ENCODE peak calls at places on chromosomes 16 and 17, in four cellular contexts. One of them, this sample, is unnamed.

GRCh38 chr16:4217246-4218131 is 24.4 kb downstream of the SRL start:
- DNase-seq in transverse colon: peak
- DNase-seq in thyroid gland: peak
- DNase-seq in GM12865: no peak
- DNase-seq in this sample: peak

GRCh38 chr17:27339836-27340550 is 46.1 kb downstream of the WSB1 start:
- DNase-seq in transverse colon: no peak
- DNase-seq in thyroid gland: no peak
- DNase-seq in GM12865: peak
- DNase-seq in this sample: no peak

GRCh38 chr17:43521389-43521788 is 24.8 kb downstream of the ETV4 start:
- DNase-seq in transverse colon: no peak
- DNase-seq in thyroid gland: no peak
- DNase-seq in GM12865: no peak
- DNase-seq in this sample: no peak

GRCh38 chr16:54275956-54276355 is 10.6 kb downstream of the IRX3 start:
- DNase-seq in transverse colon: no peak
- DNase-seq in thyroid gland: peak
- DNase-seq in GM12865: no peak
- DNase-seq in this sample: no peak

GRCh38 chr17:65560628-65561371 is 648 bp downstream of the AXIN2 start:
- DNase-seq in transverse colon: peak
- DNase-seq in thyroid gland: peak
- DNase-seq in GM12865: peak
- DNase-seq in this sample: peak

GRCh38 chr17:56521439-56522141 is 71.9 kb upstream of the NOG start:
- DNase-seq in transverse colon: no peak
- DNase-seq in thyroid gland: no peak
- DNase-seq in GM12865: no peak
- DNase-seq in this sample: no peak

GRCh38 chr16:47150067-47150466 is 6.3 kb upstream of the NETO2 start:
- DNase-seq in transverse colon: no peak
- DNase-seq in thyroid gland: no peak
- DNase-seq in GM12865: no peak
- DNase-seq in this sample: no peak

GRCh38 chr17:54840885-54841614 is 59.6 kb upstream of the TOM1L1 start:
- DNase-seq in transverse colon: no peak
- DNase-seq in thyroid gland: no peak
- DNase-seq in GM12865: no peak
- DNase-seq in this sample: no peak

GRCh38 chr16:17515421-17516210 is 44.9 kb upstream of the XYLT1 start:
- DNase-seq in transverse colon: no peak
- DNase-seq in thyroid gland: no peak
- DNase-seq in GM12865: no peak
- DNase-seq in this sample: no peak

GRCh38 chr16:8241408-8241807 is 348.9 kb downstream of the TMEM114 start:
- DNase-seq in transverse colon: peak
- DNase-seq in thyroid gland: no peak
- DNase-seq in GM12865: no peak
- DNase-seq in this sample: no peak

GRCh38 chr17:3316836-3317235 is 18.7 kb upstream of the OR3A1 start:
- DNase-seq in transverse colon: no peak
- DNase-seq in thyroid gland: no peak
- DNase-seq in GM12865: no peak
- DNase-seq in this sample: no peak

DNA sequence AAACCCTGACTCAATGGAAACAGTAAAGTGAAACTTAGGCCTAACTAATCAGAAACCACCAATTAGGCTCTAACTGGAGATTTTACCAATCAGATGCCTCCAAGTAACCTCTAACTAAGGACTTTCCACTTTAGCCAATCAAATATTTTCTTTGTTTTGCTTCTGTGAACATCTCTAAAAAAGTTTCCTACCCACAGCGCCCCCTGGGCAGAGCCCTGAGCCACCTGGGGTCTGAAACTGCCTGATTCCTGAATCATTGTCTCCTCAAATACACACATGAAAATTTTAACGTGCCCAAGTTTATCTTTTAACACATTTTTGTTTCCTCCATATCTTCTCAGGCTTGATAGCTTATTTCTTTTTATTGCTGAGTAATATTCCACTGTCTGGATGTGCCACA is 19.0 kb downstream of the ADAD2 start:
- DNase-seq in transverse colon: no peak
- DNase-seq in thyroid gland: no peak
- DNase-seq in GM12865: no peak
- DNase-seq in this sample: no peak
- TF ChIP-seq CTCF in transverse colon: no peak
- TF ChIP-seq CTCF in thyroid gland: no peak
- TF ChIP-seq CTCF in GM12865: no peak
- TF ChIP-seq CTCF in this sample: no peak

GRCh38 chr16:86317617-86318021 is 192.7 kb upstream of the FOXF1 start:
- DNase-seq in transverse colon: no peak
- DNase-seq in thyroid gland: no peak
- DNase-seq in GM12865: no peak
- DNase-seq in this sample: no peak

GRCh38 chr16:86319871-86320270 is 190.5 kb upstream of the FOXF1 start:
- DNase-seq in transverse colon: no peak
- DNase-seq in thyroid gland: no peak
- DNase-seq in GM12865: no peak
- DNase-seq in this sample: no peak

GRCh38 chr16:86314402-86315025 is 195.8 kb upstream of the FOXF1 start:
- DNase-seq in transverse colon: no peak
- DNase-seq in thyroid gland: no peak
- DNase-seq in GM12865: no peak
- DNase-seq in this sample: no peak

GRCh38 chr16:86318119-86318518 is 192.2 kb upstream of the FOXF1 start:
- DNase-seq in transverse colon: no peak
- DNase-seq in thyroid gland: no peak
- DNase-seq in GM12865: no peak
- DNase-seq in this sample: no peak

DNA sequence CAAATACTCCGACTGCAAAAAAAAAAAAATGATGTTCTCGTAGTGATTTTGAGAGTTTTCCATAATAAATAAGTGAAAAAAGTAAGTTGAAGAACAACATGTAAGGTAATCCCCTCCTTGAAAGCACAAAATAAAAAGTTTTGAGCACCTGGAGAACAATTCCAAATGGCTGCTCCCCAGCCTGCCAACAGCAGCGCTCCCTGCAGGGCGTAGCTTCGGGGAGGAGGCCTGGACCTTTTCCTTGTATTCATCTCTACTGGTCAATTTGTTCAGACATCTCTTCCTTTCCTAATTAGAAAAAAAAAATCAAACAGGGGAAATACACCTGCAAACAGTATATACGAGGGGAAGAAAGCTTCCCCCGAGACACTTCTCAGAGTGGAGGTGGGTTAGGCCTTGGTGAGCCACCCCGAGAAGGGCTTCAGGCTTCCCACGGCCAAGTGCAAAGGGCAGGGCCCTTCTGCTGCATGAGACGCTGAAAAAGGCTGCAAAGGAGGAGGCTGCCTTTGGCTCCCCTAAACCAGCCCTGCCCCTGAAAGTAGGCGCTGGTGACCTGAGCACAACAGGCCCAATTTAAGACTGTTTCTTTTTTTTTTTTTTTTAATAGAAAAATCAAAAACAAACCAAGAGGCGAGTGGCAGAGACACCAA is 193.2 kb upstream of the FOXF1 start:
- DNase-seq in transverse colon: no peak
- DNase-seq in thyroid gland: no peak
- DNase-seq in GM12865: no peak
- DNase-seq in this sample: no peak
- TF ChIP-seq CTCF in transverse colon: no peak
- TF ChIP-seq CTCF in thyroid gland: no peak
- TF ChIP-seq CTCF in GM12865: no peak
- TF ChIP-seq CTCF in this sample: no peak

GRCh38 chr16:82881517-82881916 is 254.7 kb downstream of the CDH13 start:
- DNase-seq in transverse colon: no peak
- DNase-seq in thyroid gland: no peak
- DNase-seq in GM12865: no peak
- DNase-seq in this sample: no peak
- TF ChIP-seq CTCF in transverse colon: no peak
- TF ChIP-seq CTCF in thyroid gland: no peak
- TF ChIP-seq CTCF in GM12865: no peak
- TF ChIP-seq CTCF in this sample: no peak

DNA sequence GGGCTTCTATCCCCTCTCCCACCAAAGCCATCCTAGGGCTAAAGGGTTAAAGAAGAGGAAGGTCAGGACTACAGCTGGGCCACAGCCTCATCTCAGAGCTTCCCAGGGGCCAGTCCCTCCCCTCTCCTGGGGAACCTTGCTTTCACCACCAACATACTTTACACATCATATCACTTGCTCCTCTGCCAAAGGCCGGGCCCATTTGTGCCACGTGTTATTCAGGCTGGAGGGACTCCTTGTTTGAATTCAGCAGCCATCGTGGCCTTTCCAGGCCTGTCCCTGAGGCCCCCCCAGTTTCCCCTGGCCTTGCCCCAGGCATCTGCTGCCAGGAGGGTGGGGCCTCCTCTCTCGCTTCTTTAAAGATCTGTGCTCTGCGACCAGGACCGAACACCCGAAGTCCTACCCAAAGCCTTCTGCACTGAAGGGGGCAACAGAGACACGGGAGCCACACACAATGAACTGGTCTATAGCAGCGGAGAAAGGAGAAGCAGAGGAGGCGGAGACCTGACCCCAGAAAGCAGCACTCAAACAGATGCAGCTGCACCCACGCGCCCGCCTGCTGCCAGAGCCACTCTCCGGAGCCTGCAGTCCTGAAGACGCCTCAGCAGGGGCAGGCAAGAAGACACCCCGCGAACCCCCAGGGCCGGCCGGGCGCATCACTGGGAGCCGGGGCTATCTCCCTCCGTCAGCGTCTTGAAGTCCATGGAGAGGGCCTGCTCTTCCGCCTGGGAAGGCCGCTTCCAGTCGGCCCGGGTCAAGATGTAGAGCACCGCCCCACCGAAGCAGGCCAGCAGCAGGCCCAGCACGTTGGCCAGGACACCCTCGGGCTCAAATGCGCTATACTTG is 12.1 kb downstream of the CYB561 start:
- DNase-seq in transverse colon: peak
- DNase-seq in thyroid gland: peak
- DNase-seq in GM12865: no peak
- DNase-seq in this sample: peak
- TF ChIP-seq CTCF in transverse colon: no peak
- TF ChIP-seq CTCF in thyroid gland: no peak
- TF ChIP-seq CTCF in GM12865: no peak
- TF ChIP-seq CTCF in this sample: no peak

GRCh38 chr17:20965492-20965891 is 77.3 kb downstream of the USP22 start:
- DNase-seq in transverse colon: no peak
- DNase-seq in thyroid gland: no peak
- DNase-seq in GM12865: no peak
- DNase-seq in this sample: no peak
- TF ChIP-seq CTCF in transverse colon: no peak
- TF ChIP-seq CTCF in thyroid gland: no peak
- TF ChIP-seq CTCF in GM12865: no peak
- TF ChIP-seq CTCF in this sample: no peak

DNA sequence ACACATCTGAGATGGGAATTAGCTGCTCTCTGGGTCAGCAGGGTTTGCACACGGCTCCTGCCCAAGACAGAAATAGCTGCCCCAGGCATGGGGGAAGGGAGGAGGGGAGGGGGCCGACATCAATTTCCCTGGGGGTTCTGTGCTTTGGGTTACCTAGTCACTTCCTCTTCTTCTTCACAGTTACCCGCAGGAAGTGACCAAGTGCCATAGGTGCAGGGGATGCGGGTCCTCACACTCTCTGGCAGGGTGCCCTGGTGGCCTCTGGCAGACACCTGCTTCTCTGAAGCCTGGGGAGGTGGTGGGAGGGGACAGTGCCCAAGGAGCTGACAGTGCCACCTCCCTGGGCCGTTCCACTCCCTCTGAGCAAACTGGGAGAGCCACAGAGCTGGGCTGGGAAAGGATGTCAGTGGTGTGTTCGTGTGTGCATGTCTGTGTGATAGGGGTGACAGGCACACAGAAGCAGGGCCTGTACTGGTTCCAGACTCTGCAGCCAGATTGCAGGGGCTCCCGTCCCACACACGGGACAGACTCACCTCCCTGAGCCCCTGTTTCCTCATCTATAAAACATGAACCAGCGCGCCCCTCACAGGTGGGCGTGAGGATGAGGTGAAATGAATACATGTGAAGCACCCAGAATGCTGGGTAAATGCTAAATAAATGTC is 18.2 kb downstream of the SCN4A start:
- DNase-seq in transverse colon: peak
- DNase-seq in thyroid gland: no peak
- DNase-seq in GM12865: peak
- DNase-seq in this sample: no peak
- TF ChIP-seq CTCF in transverse colon: no peak
- TF ChIP-seq CTCF in thyroid gland: no peak
- TF ChIP-seq CTCF in GM12865: no peak
- TF ChIP-seq CTCF in this sample: no peak

DNA sequence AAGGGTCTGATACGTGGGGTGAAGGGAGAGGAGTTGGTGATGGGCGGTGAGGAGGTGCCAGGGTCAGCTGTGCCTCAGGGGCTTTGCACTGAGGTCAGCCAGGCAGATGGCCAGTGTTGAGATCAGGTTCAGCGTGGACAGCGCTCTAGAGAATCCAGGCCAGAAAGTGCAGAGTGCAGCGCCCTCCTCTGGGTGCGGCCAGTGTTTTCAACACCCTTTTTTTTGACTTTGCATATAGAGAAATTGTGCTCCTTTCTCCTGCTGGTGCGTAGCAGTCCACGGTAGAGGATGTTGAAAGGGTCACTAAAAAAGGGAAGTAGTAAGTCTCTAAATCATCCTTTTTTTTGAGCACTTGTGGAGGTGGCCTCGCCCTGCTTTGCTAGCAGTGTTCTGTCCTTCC is 53.9 kb downstream of the BANP start:
- DNase-seq in transverse colon: no peak
- DNase-seq in thyroid gland: no peak
- DNase-seq in GM12865: no peak
- DNase-seq in this sample: no peak
- TF ChIP-seq CTCF in transverse colon: no peak
- TF ChIP-seq CTCF in thyroid gland: no peak
- TF ChIP-seq CTCF in GM12865: no peak
- TF ChIP-seq CTCF in this sample: no peak

This sample was measured in testis.